ENCODE peak calls at places on chromosomes 16 and 17, in eight cellular contexts. P is HFF-Myc, G is BJ, X is cardiac muscle cell, S is fibroblast of mammary gland, H is cardiac fibroblast, Y is brain microvascular endothelial cell, J is HCT116. E is an unnamed sample.

GRCh38 chr16:10599626-10600025 is 19.2 kb upstream of the EMP2 start:
- DNase-seq in P (no peak), G (no peak), X (no peak), S (no peak), H (no peak), Y (no peak), J (no peak), E (no peak)

GRCh38 chr17:43330876-43331639 is 67.7 kb upstream of the ARL4D start:
- DNase-seq in P (no peak), G (no peak), X (no peak), S (no peak), H (no peak), Y (no peak), J (no peak), E (no peak)

GRCh38 chr16:24729967-24730815 is 740 bp downstream of the TNRC6A start:
- DNase-seq in P (no peak), G (no peak), X (peak; percentile 18), S (peak; percentile 32), H (no peak), Y (peak; percentile 9), J (no peak), E (no peak)

GRCh38 chr17:17509601-17510425 is 13.6 kb upstream of the RASD1 start:
- DNase-seq in P (no peak), G (no peak), X (no peak), S (no peak), H (no peak), Y (no peak), J (no peak), E (no peak)

GRCh38 chr17:48127371-48128051 is 19.9 kb downstream of the SNX11 start:
- DNase-seq in P (peak; percentile 66), G (no peak), X (no peak), S (no peak), H (peak; percentile 33), Y (no peak), J (peak; percentile 57), E (peak; percentile 21)

GRCh38 chr16:50025544-50025931 is 513 bp downstream of the CNEP1R1 start:
- DNase-seq in P (no peak), G (no peak), X (peak; percentile 55), S (no peak), H (peak; percentile 12), Y (no peak), J (no peak), E (no peak)

GRCh38 chr17:17805575-17805974 is 31.2 kb downstream of the SREBF1 start:
- DNase-seq in P (no peak), G (no peak), X (no peak), S (no peak), H (no peak), Y (no peak), J (no peak), E (no peak)

GRCh38 chr17:55177914-55178217 is 86.9 kb upstream of the HLF start:
- DNase-seq in P (no peak), G (no peak), X (no peak), S (no peak), H (no peak), Y (no peak), J (no peak), E (no peak)

GRCh38 chr17:19332371-19333131 is 30.0 kb downstream of the B9D1 start:
- DNase-seq in P (no peak), G (no peak), X (no peak), S (no peak), H (no peak), Y (no peak), J (no peak), E (no peak)

GRCh38 chr17:44539664-44540063 is 17.6 kb upstream of the FZD2 start:
- DNase-seq in P (no peak), G (no peak), X (no peak), S (no peak), H (no peak), Y (no peak), J (no peak), E (no peak)

GRCh38 chr16:19659554-19659953 is 58.5 kb downstream of the KNOP1 start:
- DNase-seq in P (no peak), G (no peak), X (no peak), S (no peak), H (no peak), Y (no peak), J (no peak), E (no peak)

GRCh38 chr17:70084476-70084875 is 9.5 kb downstream of the KCNJ16 start:
- DNase-seq in P (no peak), G (no peak), X (peak; percentile 34), S (no peak), H (peak; percentile 41), Y (no peak), J (no peak), E (peak; percentile 24)

GRCh38 chr17:78132086-78132676 is 1.6 kb downstream of the TMC8 start:
- DNase-seq in P (no peak), G (no peak), X (peak; percentile 48), S (no peak), H (no peak), Y (no peak), J (no peak), E (no peak)

DNA sequence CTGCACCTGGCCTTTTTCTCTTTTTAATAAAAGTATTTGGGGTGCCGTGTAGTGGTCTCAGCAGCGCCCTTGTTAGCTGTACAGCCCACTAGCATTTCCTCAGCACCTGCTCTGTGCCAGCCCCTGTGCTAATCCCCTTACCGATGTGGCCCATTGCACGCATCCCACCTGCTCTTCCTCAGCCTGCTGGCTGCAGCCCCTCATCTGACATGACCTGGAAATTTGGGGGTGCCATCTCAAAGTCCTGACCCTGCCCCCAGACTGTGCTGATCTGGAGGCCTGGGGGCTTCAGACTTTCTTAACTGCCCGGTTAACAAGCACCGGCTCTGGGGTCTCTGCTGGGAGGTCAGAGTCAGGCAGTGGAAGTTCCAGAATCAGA is 10.4 kb downstream of the GPRC5C start:
- DNase-seq in P (no peak), G (no peak), X (no peak), S (no peak), H (no peak), Y (no peak), J (no peak), E (no peak)
- H3K4me3 ChIP-seq in P (no peak overlapping the region), G (no peak overlapping the region), X (no peak overlapping the region), S (no peak overlapping the region), H (no peak overlapping the region), Y (no peak overlapping the region), J (peak overlapping the region; percentile 39), E (no peak overlapping the region)

GRCh38 chr16:70678898-70679652 is 6.8 kb downstream of the MTSS2 start:
- DNase-seq in P (no peak), G (no peak), X (no peak), S (no peak), H (no peak), Y (no peak), J (no peak), E (no peak)

GRCh38 chr16:70680495-70681381 is 5.1 kb downstream of the MTSS2 start:
- DNase-seq in P (no peak), G (no peak), X (no peak), S (no peak), H (no peak), Y (no peak), J (no peak), E (no peak)

GRCh38 chr16:70678121-70678897 is 7.5 kb downstream of the MTSS2 start:
- DNase-seq in P (no peak), G (no peak), X (no peak), S (no peak), H (no peak), Y (no peak), J (no peak), E (no peak)

GRCh38 chr16:70681382-70682238 is 4.2 kb downstream of the MTSS2 start:
- DNase-seq in P (no peak), G (no peak), X (no peak), S (no peak), H (no peak), Y (no peak), J (no peak), E (no peak)

GRCh38 chr16:70679653-70680494 is 6.0 kb downstream of the MTSS2 start:
- DNase-seq in P (no peak), G (no peak), X (peak; percentile 65), S (no peak), H (no peak), Y (no peak), J (no peak), E (no peak)
- TF ChIP-seq CTCF in P (peak; percentile 22), G (peak; percentile 18), X (peak; percentile 37), S (no peak), H (peak; percentile 15), Y (peak; percentile 34), J (no peak), E (peak; percentile 4)

GRCh38 chr17:33292184-33292980 is 713 bp downstream of the ASIC2 start:
- DNase-seq in P (no peak), G (no peak), X (peak; percentile 48), S (peak; percentile 22), H (peak; percentile 27), Y (no peak), J (no peak), E (peak; percentile 7)
- H3K4me3 ChIP-seq in P (no peak overlapping the region), G (peak overlapping the region; percentile 28), X (peak overlapping the region; percentile 23), S (peak overlapping the region; percentile 19), H (no peak overlapping the region), Y (no peak overlapping the region), J (no peak overlapping the region), E (no peak overlapping the region)

DNA sequence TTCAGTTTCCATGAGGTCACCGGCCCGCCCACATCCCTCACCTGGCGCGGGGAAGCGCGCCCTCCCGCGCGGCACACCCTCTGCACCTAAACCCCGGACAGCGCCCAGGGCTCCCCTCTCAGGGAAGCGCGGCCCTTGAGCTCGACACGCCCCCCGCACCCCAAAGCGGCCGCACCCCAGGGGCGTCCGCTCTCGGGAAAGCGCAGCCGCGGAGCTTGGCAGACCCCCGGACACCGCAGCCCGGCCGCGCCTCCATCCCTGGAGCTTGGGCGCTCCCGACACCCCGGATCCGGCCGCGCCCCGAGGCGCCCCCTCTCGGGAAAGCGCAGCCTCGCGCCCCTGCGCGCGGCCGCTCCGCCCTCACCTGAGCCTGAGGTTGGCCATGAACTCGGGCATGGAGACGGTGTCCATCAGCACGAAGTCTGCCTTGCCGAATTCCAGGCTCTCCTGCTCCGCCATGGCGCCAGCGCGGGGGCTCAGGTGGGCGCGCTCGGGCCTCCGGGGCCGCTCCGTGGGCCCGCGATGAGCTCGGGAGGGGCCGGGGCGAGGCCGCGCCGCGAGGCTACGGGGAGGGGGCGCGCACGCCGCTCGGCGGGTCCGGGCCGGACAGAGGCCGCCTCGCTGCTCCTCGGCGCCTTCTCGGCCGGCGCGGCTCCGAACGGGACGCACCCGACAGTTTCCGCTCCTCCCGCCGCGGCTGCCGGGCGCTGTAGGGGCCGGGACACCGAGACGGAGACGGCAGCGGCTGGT is at the start of gene MYO1D:
- DNase-seq in P (no peak), G (no peak), X (peak; percentile 63), S (no peak), H (no peak), Y (no peak), J (peak; percentile 46), E (no peak)
- TF ChIP-seq CTCF in P (peak; percentile 66), G (peak; percentile 38), X (peak; percentile 49), S (no peak), H (peak; percentile 4), Y (peak; percentile 34), J (peak; percentile 40), E (no peak)